ENCODE peak calls at places on chromosomes 6 and 20, in eight cellular contexts. Y, B, U, W, G, A, H and L are unnamed samples.

GRCh38 chr20:47334022-47334551 is 22.4 kb downstream of the ZMYND8 start:
- DNase-seq in Y (no peak), B (no peak), U (no peak), W (no peak), G (no peak), A (no peak), H (no peak), L (peak)

GRCh38 chr20:52105045-52105572 is 86.5 kb downstream of the ZFP64 start:
- DNase-seq in Y (no peak), B (no peak), U (no peak), W (no peak), G (peak), A (peak), H (peak), L (peak)

GRCh38 chr6:116059713-116060571 is 749 bp downstream of the FRK start:
- DNase-seq in Y (peak), B (peak), U (peak), W (no peak), G (no peak), A (no peak), H (no peak), L (peak)

GRCh38 chr6:137332637-137333228 is 113.5 kb upstream of the IFNGR1 start:
- DNase-seq in Y (no peak), B (no peak), U (no peak), W (no peak), G (no peak), A (no peak), H (no peak), L (peak)

GRCh38 chr6:120373185-120373584 is 961.1 kb downstream of the TBC1D32 start:
- DNase-seq in Y (no peak), B (no peak), U (peak), W (no peak), G (no peak), A (no peak), H (no peak), L (no peak)

GRCh38 chr6:73712536-73712935 is 16.5 kb downstream of the CD109 start:
- DNase-seq in Y (no peak), B (no peak), U (no peak), W (no peak), G (no peak), A (no peak), H (no peak), L (no peak)

GRCh38 chr6:14964901-14965300 is 281.0 kb upstream of the JARID2 start:
- DNase-seq in Y (no peak), B (no peak), U (no peak), W (no peak), G (no peak), A (no peak), H (no peak), L (no peak)

GRCh38 chr6:124007915-124008688 is 204.4 kb downstream of the NKAIN2 start:
- DNase-seq in Y (no peak), B (no peak), U (no peak), W (no peak), G (no peak), A (no peak), H (no peak), L (no peak)

GRCh38 chr20:11035211-11035610 is 361.4 kb upstream of the JAG1 start:
- DNase-seq in Y (no peak), B (no peak), U (no peak), W (no peak), G (no peak), A (no peak), H (no peak), L (no peak)

GRCh38 chr6:36862848-36863382 is 11.7 kb downstream of the PPIL1 start:
- DNase-seq in Y (no peak), B (no peak), U (no peak), W (no peak), G (no peak), A (no peak), H (peak), L (no peak)

GRCh38 chr6:10412165-10412947 is 2.5 kb downstream of the TFAP2A start:
- DNase-seq in Y (no peak), B (peak), U (peak), W (no peak), G (no peak), A (no peak), H (peak), L (peak)

GRCh38 chr6:83192456-83192855 is 609 bp downstream of the PGM3 start:
- DNase-seq in Y (no peak), B (no peak), U (no peak), W (no peak), G (no peak), A (no peak), H (no peak), L (no peak)

GRCh38 chr20:57831326-57831991 is 121.6 kb upstream of the PMEPA1 start:
- DNase-seq in Y (no peak), B (no peak), U (no peak), W (no peak), G (no peak), A (no peak), H (no peak), L (peak)

GRCh38 chr6:75437451-75438185 is 56.0 kb downstream of the FILIP1 start:
- DNase-seq in Y (no peak), B (no peak), U (no peak), W (no peak), G (peak), A (no peak), H (no peak), L (no peak)

GRCh38 chr6:107656883-107657282 is 167.0 kb downstream of the SOBP start:
- DNase-seq in Y (no peak), B (no peak), U (no peak), W (no peak), G (no peak), A (no peak), H (no peak), L (peak)
- H3K27ac ChIP-seq in Y (no peak), B (no peak), U (no peak), W (no peak), G (no peak), A (no peak), H (no peak), L (peak)

GRCh38 chr6:159100789-159101182 is 56.0 kb upstream of the TAGAP start:
- DNase-seq in Y (no peak), B (no peak), U (no peak), W (no peak), G (peak), A (no peak), H (peak), L (no peak)

GRCh38 chr6:159104163-159104885 is 59.5 kb upstream of the TAGAP start:
- DNase-seq in Y (peak), B (peak), U (peak), W (peak), G (peak), A (peak), H (peak), L (peak)

GRCh38 chr6:159101656-159102055 is 56.9 kb upstream of the TAGAP start:
- DNase-seq in Y (no peak), B (no peak), U (no peak), W (no peak), G (peak), A (no peak), H (peak), L (no peak)

GRCh38 chr6:159103396-159104162 is 58.8 kb upstream of the TAGAP start:
- DNase-seq in Y (no peak), B (no peak), U (no peak), W (no peak), G (peak), A (no peak), H (peak), L (no peak)

GRCh38 chr6:159102373-159103160 is 57.8 kb upstream of the TAGAP start:
- DNase-seq in Y (no peak), B (no peak), U (no peak), W (no peak), G (peak), A (no peak), H (peak), L (no peak)
- H3K27ac ChIP-seq in Y (no peak), B (no peak), U (no peak), W (no peak), G (no peak), A (no peak), H (no peak), L (no peak)

GRCh38 chr20:37721751-37722150 is 27.9 kb downstream of the CTNNBL1 start:
- DNase-seq in Y (no peak), B (no peak), U (no peak), W (no peak), G (no peak), A (no peak), H (no peak), L (no peak)
- H3K27ac ChIP-seq in Y (no peak), B (no peak), U (no peak), W (no peak), G (no peak), A (no peak), H (no peak), L (no peak)

GRCh38 chr20:2125474-2126112 is 24.0 kb downstream of the STK35 start:
- DNase-seq in Y (no peak), B (no peak), U (no peak), W (no peak), G (no peak), A (no peak), H (no peak), L (no peak)
- H3K27ac ChIP-seq in Y (no peak), B (no peak), U (no peak), W (no peak), G (no peak), A (no peak), H (no peak), L (no peak)

DNA sequence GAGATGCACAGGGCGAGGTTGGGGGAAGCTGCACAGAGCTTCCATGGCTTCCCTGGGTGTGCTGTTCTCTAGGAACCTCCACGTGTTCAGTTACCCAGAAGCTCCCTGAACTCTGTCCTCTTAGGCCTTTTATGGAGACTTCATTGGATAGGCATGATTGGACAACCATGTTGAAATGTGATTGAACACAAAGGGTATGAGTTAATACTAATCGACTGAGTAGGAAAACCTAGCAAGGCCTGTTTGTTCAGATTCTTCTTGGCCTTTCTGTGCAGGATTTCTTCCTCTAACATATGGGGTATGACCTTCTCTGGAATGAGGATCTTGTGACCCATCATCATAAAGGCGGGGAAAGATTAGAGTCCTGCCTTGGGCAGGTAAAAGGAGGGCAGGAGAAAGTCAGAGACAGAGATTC is 70.7 kb upstream of the SMIM29 start:
- DNase-seq in Y (no peak), B (no peak), U (no peak), W (no peak), G (no peak), A (no peak), H (no peak), L (no peak)
- H3K27ac ChIP-seq in Y (no peak), B (no peak), U (peak), W (no peak), G (no peak), A (no peak), H (no peak), L (peak)

GRCh38 chr6:144695858-144696533 is 410.9 kb downstream of the UTRN start:
- DNase-seq in Y (no peak), B (no peak), U (no peak), W (no peak), G (no peak), A (no peak), H (no peak), L (no peak)
- H3K27ac ChIP-seq in Y (no peak), B (no peak), U (no peak), W (no peak), G (no peak), A (no peak), H (no peak), L (no peak)